ENCODE peak calls at places on chromosomes 7 and 10, in four cellular contexts. D is GM12891, C is H1, F is HepG2. W is an unnamed sample.

GRCh38 chr10:60532691-60533468 is 143.2 kb upstream of the ANK3 start:
- DNase-seq in D (no peak), C (no peak), F (no peak), W (no peak)

GRCh38 chr7:78253850-78254249 is 455.3 kb downstream of the PHTF2 start:
- DNase-seq in D (no peak), C (no peak), F (no peak), W (no peak)

GRCh38 chr10:29239569-29240472 is 49.0 kb upstream of the LYZL1 start:
- DNase-seq in D (no peak), C (peak), F (peak), W (no peak)

GRCh38 chr10:59991117-59991516 is 84.8 kb upstream of the CCDC6 start:
- DNase-seq in D (no peak), C (no peak), F (no peak), W (no peak)

GRCh38 chr10:77890097-77890496 is 36.5 kb downstream of the DLG5 start:
- DNase-seq in D (no peak), C (peak), F (no peak), W (no peak)

GRCh38 chr10:78336402-78336791 is 302.7 kb downstream of the RPS24 start:
- DNase-seq in D (no peak), C (peak), F (no peak), W (no peak)

GRCh38 chr7:40221836-40222235 is 87.0 kb downstream of the SUGCT start:
- DNase-seq in D (no peak), C (no peak), F (no peak), W (no peak)

GRCh38 chr7:102064361-102065025 is 222.2 kb upstream of the SH2B2 start:
- DNase-seq in D (no peak), C (no peak), F (no peak), W (no peak)

GRCh38 chr7:148121426-148121825 is 469.1 kb upstream of the C7orf33 start:
- DNase-seq in D (no peak), C (no peak), F (no peak), W (no peak)

GRCh38 chr10:126387931-126388911 is at the start of gene ADAM12:
- DNase-seq in D (no peak), C (peak), F (no peak), W (no peak)

GRCh38 chr10:29859521-29860130 is 199.8 kb downstream of the JCAD start:
- DNase-seq in D (no peak), C (no peak), F (no peak), W (no peak)

GRCh38 chr10:74837750-74838149 is 11.3 kb downstream of the KAT6B start:
- DNase-seq in D (no peak), C (no peak), F (no peak), W (no peak)

DNA sequence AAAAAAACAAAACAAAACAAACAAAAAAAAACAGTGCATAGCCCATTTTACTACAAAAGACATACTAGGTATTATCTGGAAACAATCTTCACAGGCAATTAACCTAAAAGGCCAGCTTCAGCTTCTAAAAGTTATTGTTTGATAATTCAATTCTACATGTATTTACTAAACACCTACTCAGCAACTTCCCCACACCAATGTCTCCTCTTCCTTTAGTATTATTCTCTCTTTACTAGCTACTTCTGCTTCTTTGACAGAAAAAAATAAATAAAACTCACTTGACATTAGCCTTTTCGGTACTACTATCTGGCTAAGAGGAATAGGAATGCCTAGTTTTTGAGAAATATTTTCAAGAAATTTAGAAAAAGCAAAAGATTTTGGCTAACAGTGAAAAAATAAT is 2.8 kb downstream of the TM9SF3 start:
- DNase-seq in D (no peak), C (no peak), F (no peak), W (no peak)
- TF ChIP-seq TAF1 in D (no peak), C (no peak), F (no peak), W (no peak)

DNA sequence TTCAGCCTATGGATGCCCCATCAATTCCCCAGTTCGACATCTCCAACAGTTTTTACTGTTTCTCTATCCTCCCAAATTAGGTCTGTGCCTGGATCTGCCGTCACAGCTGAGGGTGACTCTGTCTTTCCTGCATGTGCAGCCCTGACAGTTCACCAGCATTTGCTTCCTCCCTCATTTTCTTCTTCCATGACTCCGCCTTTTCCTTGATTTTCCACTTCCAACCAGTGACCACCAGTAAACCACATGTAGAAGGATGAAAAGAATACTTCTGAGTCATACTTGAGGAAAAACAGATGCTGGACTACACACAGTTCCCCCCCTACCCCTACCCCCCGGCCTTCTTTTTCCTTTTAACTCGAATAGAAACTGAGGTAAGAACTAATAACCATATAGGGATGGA is 311.8 kb upstream of the POM121L12 start:
- DNase-seq in D (no peak), C (no peak), F (no peak), W (no peak)
- TF ChIP-seq TAF1 in D (no peak), C (no peak), F (no peak), W (no peak)

DNA sequence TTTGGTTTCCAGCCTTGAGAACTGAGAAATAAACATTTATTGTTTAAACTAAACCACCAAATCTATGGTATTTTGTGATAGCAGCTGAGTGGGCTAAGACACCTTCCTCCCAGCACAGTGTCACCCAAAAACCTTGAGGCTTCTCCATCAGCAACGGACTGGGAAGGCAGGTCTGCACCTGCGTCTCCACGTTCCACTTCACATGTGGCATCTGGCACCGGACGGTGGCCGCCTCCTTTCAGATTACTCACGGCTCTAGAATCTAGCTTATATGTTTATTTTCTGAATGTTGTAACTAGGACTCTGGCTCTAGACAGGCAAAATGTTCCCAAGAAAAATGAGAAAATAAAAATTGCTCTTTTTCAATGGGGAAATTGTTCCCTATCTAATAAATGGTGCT is 201.0 kb downstream of the ADARB2 start:
- DNase-seq in D (no peak), C (no peak), F (no peak), W (no peak)
- TF ChIP-seq TAF1 in D (no peak), C (no peak), F (no peak), W (no peak)

DNA sequence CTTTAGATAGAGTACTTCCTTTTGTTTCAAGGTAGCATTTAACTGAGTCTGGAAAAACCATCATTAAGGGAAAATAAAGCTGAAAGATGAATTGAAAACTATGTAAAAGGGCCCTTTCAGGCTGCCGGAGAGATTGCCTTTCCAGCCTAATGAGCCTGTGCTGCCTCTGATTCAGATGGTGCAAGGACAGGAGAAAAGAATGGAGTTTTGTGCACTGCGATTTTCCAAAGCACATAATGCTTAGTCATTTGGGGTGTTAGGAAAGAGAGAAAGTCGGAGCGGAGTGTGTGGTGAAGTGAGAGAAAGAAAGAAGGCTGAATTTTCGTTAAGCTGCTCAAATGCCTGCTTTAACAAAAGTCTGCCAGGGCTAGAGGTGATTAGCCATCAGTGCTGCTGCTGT is 259.7 kb downstream of the PAXIP1 start:
- DNase-seq in D (no peak), C (no peak), F (no peak), W (no peak)
- TF ChIP-seq TAF1 in D (no peak), C (no peak), F (no peak), W (no peak)